ENCODE peak calls at places on chromosomes 6 and 20, in six cellular contexts. One of them, this sample, is unnamed.

GRCh38 chr6:105968230-105968954 is 117.7 kb upstream of the PRDM1 start:
- DNase-seq in thyroid gland: no peak
- DNase-seq in tibial artery: no peak
- DNase-seq in pancreas: no peak
- DNase-seq in heart left ventricle: no peak
- DNase-seq in uterus: no peak
- DNase-seq in this sample: no peak

GRCh38 chr6:69835414-69836179 is 30.8 kb upstream of the COL19A1 start:
- DNase-seq in tibial artery: no peak
- DNase-seq in pancreas: no peak
- DNase-seq in thyroid gland: no peak
- DNase-seq in uterus: no peak
- DNase-seq in heart left ventricle: no peak
- DNase-seq in this sample: peak

GRCh38 chr20:14860410-14860814 is 523.0 kb upstream of the FLRT3 start:
- DNase-seq in tibial artery: no peak
- DNase-seq in heart left ventricle: no peak
- DNase-seq in thyroid gland: peak
- DNase-seq in uterus: peak
- DNase-seq in pancreas: no peak
- DNase-seq in this sample: no peak

GRCh38 chr20:33575302-33575701 is 85.4 kb downstream of the CBFA2T2 start:
- DNase-seq in tibial artery: no peak
- DNase-seq in thyroid gland: no peak
- DNase-seq in heart left ventricle: no peak
- DNase-seq in pancreas: no peak
- DNase-seq in uterus: no peak
- DNase-seq in this sample: peak

GRCh38 chr6:17472653-17473183 is 79.3 kb downstream of the CAP2 start:
- DNase-seq in uterus: no peak
- DNase-seq in tibial artery: no peak
- DNase-seq in thyroid gland: no peak
- DNase-seq in pancreas: no peak
- DNase-seq in heart left ventricle: no peak
- DNase-seq in this sample: no peak

GRCh38 chr20:31721408-31722332 is 998 bp downstream of the BCL2L1 start:
- DNase-seq in thyroid gland: no peak
- DNase-seq in heart left ventricle: peak
- DNase-seq in pancreas: peak
- DNase-seq in tibial artery: peak
- DNase-seq in uterus: peak
- DNase-seq in this sample: no peak

GRCh38 chr20:1622450-1622849 is 2.6 kb upstream of the SIRPB1 start:
- DNase-seq in pancreas: no peak
- DNase-seq in uterus: no peak
- DNase-seq in tibial artery: no peak
- DNase-seq in heart left ventricle: no peak
- DNase-seq in thyroid gland: no peak
- DNase-seq in this sample: no peak

GRCh38 chr20:13348301-13349239 is 127.5 kb downstream of the ISM1 start:
- DNase-seq in thyroid gland: no peak
- DNase-seq in uterus: no peak
- DNase-seq in pancreas: no peak
- DNase-seq in heart left ventricle: no peak
- DNase-seq in tibial artery: no peak
- DNase-seq in this sample: no peak

GRCh38 chr6:73969982-73970960 is 274.3 kb downstream of the CD109 start:
- DNase-seq in pancreas: no peak
- DNase-seq in heart left ventricle: no peak
- DNase-seq in thyroid gland: no peak
- DNase-seq in uterus: no peak
- DNase-seq in tibial artery: no peak
- DNase-seq in this sample: no peak

GRCh38 chr6:26336355-26337198 is 28.4 kb upstream of the BTN3A2 start:
- DNase-seq in heart left ventricle: no peak
- DNase-seq in tibial artery: no peak
- DNase-seq in thyroid gland: no peak
- DNase-seq in uterus: no peak
- DNase-seq in pancreas: no peak
- DNase-seq in this sample: no peak

GRCh38 chr6:34656378-34657036 is 40.1 kb downstream of the ILRUN start:
- DNase-seq in heart left ventricle: no peak
- DNase-seq in tibial artery: no peak
- DNase-seq in uterus: no peak
- DNase-seq in pancreas: peak
- DNase-seq in thyroid gland: no peak
- DNase-seq in this sample: no peak

GRCh38 chr6:34658605-34659218 is 37.9 kb downstream of the ILRUN start:
- DNase-seq in tibial artery: no peak
- DNase-seq in pancreas: no peak
- DNase-seq in uterus: no peak
- DNase-seq in thyroid gland: no peak
- DNase-seq in heart left ventricle: no peak
- DNase-seq in this sample: no peak

GRCh38 chr6:34654061-34654460 is 42.5 kb downstream of the ILRUN start:
- DNase-seq in pancreas: no peak
- DNase-seq in uterus: no peak
- DNase-seq in thyroid gland: no peak
- DNase-seq in tibial artery: no peak
- DNase-seq in heart left ventricle: no peak
- DNase-seq in this sample: no peak

GRCh38 chr6:34657307-34657978 is 39.1 kb downstream of the ILRUN start:
- DNase-seq in tibial artery: no peak
- DNase-seq in uterus: peak
- DNase-seq in thyroid gland: peak
- DNase-seq in pancreas: no peak
- DNase-seq in heart left ventricle: peak
- DNase-seq in this sample: peak

DNA sequence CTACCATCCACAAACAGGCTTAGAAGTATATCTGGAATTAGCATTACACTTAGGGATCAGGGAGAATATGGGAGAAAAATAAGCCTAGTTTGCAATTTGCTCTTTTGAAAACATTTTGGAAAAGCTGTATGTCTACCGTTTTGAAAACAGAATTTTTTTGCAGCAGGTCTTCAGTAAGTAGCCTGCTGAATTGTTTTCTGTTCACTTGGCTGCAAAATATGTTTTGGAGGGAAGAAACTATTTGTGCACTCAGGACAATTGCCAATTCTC is 39.6 kb downstream of the ILRUN start:
- DNase-seq in heart left ventricle: no peak
- DNase-seq in tibial artery: no peak
- DNase-seq in uterus: no peak
- DNase-seq in thyroid gland: no peak
- DNase-seq in pancreas: no peak
- DNase-seq in this sample: no peak
- H3K4me3 ChIP-seq in heart left ventricle: peak
- H3K4me3 ChIP-seq in tibial artery: peak
- H3K4me3 ChIP-seq in uterus: peak
- H3K4me3 ChIP-seq in thyroid gland: no peak
- H3K4me3 ChIP-seq in pancreas: peak
- H3K4me3 ChIP-seq in this sample: no peak

GRCh38 chr20:45964024-45964423 is 8.0 kb downstream of the ZNF335 start:
- DNase-seq in thyroid gland: no peak
- DNase-seq in pancreas: no peak
- DNase-seq in tibial artery: no peak
- DNase-seq in uterus: no peak
- DNase-seq in heart left ventricle: no peak
- DNase-seq in this sample: peak

GRCh38 chr20:45962031-45962755 is 9.8 kb downstream of the ZNF335 start:
- DNase-seq in thyroid gland: no peak
- DNase-seq in pancreas: peak
- DNase-seq in uterus: no peak
- DNase-seq in heart left ventricle: no peak
- DNase-seq in tibial artery: peak
- DNase-seq in this sample: no peak

GRCh38 chr20:45965169-45966002 is 6.6 kb downstream of the ZNF335 start:
- DNase-seq in tibial artery: peak
- DNase-seq in pancreas: no peak
- DNase-seq in heart left ventricle: no peak
- DNase-seq in uterus: no peak
- DNase-seq in thyroid gland: no peak
- DNase-seq in this sample: no peak

GRCh38 chr20:45959956-45960630 is 11.9 kb downstream of the ZNF335 start:
- DNase-seq in pancreas: no peak
- DNase-seq in uterus: no peak
- DNase-seq in thyroid gland: no peak
- DNase-seq in tibial artery: peak
- DNase-seq in heart left ventricle: no peak
- DNase-seq in this sample: no peak

GRCh38 chr20:45963059-45964011 is 8.7 kb downstream of the ZNF335 start:
- DNase-seq in tibial artery: peak
- DNase-seq in heart left ventricle: no peak
- DNase-seq in thyroid gland: no peak
- DNase-seq in pancreas: no peak
- DNase-seq in uterus: no peak
- DNase-seq in this sample: peak
- TF ChIP-seq CTCF in tibial artery: peak
- TF ChIP-seq CTCF in heart left ventricle: no peak
- TF ChIP-seq CTCF in thyroid gland: no peak
- TF ChIP-seq CTCF in pancreas: peak
- TF ChIP-seq CTCF in uterus: peak
- TF ChIP-seq CTCF in this sample: peak

GRCh38 chr6:160393966-160394653 is 45.9 kb downstream of the SLC22A3 start:
- DNase-seq in uterus: no peak
- DNase-seq in tibial artery: no peak
- DNase-seq in thyroid gland: no peak
- DNase-seq in pancreas: peak
- DNase-seq in heart left ventricle: no peak
- DNase-seq in this sample: no peak
- H3K27ac ChIP-seq in uterus: peak
- H3K27ac ChIP-seq in tibial artery: peak
- H3K27ac ChIP-seq in thyroid gland: no peak
- H3K27ac ChIP-seq in pancreas: no peak
- H3K27ac ChIP-seq in heart left ventricle: no peak
- H3K27ac ChIP-seq in this sample: no peak

GRCh38 chr20:44532981-44533331 is 11.1 kb upstream of the SERINC3 start:
- DNase-seq in pancreas: no peak
- DNase-seq in tibial artery: no peak
- DNase-seq in thyroid gland: no peak
- DNase-seq in heart left ventricle: no peak
- DNase-seq in uterus: no peak
- DNase-seq in this sample: no peak
- H3K4me3 ChIP-seq in pancreas: no peak
- H3K4me3 ChIP-seq in tibial artery: peak
- H3K4me3 ChIP-seq in thyroid gland: no peak
- H3K4me3 ChIP-seq in heart left ventricle: peak
- H3K4me3 ChIP-seq in uterus: peak
- H3K4me3 ChIP-seq in this sample: no peak

GRCh38 chr6:168179133-168179532 is 100.1 kb upstream of the FRMD1 start:
- DNase-seq in pancreas: no peak
- DNase-seq in tibial artery: peak
- DNase-seq in uterus: no peak
- DNase-seq in heart left ventricle: peak
- DNase-seq in thyroid gland: no peak
- DNase-seq in this sample: no peak
- TF ChIP-seq CTCF in pancreas: no peak
- TF ChIP-seq CTCF in tibial artery: no peak
- TF ChIP-seq CTCF in uterus: no peak
- TF ChIP-seq CTCF in heart left ventricle: no peak
- TF ChIP-seq CTCF in thyroid gland: no peak
- TF ChIP-seq CTCF in this sample: no peak

GRCh38 chr6:107154131-107154906 is 39.0 kb upstream of the BEND3 start:
- DNase-seq in heart left ventricle: no peak
- DNase-seq in thyroid gland: peak
- DNase-seq in tibial artery: no peak
- DNase-seq in pancreas: peak
- DNase-seq in uterus: no peak
- DNase-seq in this sample: no peak

GRCh38 chr6:107153061-107153460 is 37.7 kb upstream of the BEND3 start:
- DNase-seq in thyroid gland: no peak
- DNase-seq in heart left ventricle: no peak
- DNase-seq in tibial artery: no peak
- DNase-seq in pancreas: no peak
- DNase-seq in uterus: no peak
- DNase-seq in this sample: no peak

GRCh38 chr6:107152633-107153032 is 37.3 kb upstream of the BEND3 start:
- DNase-seq in pancreas: no peak
- DNase-seq in uterus: no peak
- DNase-seq in tibial artery: no peak
- DNase-seq in heart left ventricle: no peak
- DNase-seq in thyroid gland: no peak
- DNase-seq in this sample: no peak
- H3K27ac ChIP-seq in pancreas: peak
- H3K27ac ChIP-seq in uterus: no peak
- H3K27ac ChIP-seq in tibial artery: no peak
- H3K27ac ChIP-seq in heart left ventricle: no peak
- H3K27ac ChIP-seq in thyroid gland: no peak
- H3K27ac ChIP-seq in this sample: no peak

GRCh38 chr6:36032245-36032644 is 4.6 kb downstream of the MAPK14 start:
- DNase-seq in tibial artery: no peak
- DNase-seq in heart left ventricle: no peak
- DNase-seq in uterus: no peak
- DNase-seq in thyroid gland: no peak
- DNase-seq in pancreas: no peak
- DNase-seq in this sample: no peak
- H3K4me3 ChIP-seq in tibial artery: no peak
- H3K4me3 ChIP-seq in heart left ventricle: no peak
- H3K4me3 ChIP-seq in uterus: no peak
- H3K4me3 ChIP-seq in thyroid gland: no peak
- H3K4me3 ChIP-seq in pancreas: no peak
- H3K4me3 ChIP-seq in this sample: no peak

This sample was measured in adrenal gland.